ENCODE peak calls at places on chromosomes 16 and 17, in nine cellular contexts. O is IMR-90, K is endothelial cell, S is BJ, J is A549, Z is adrenal gland, U is fibroblast of villous mesenchyme, X is left lung, B is GM10248. M is an unnamed sample.

GRCh38 chr17:72421128-72422092 is 300.6 kb downstream of the SOX9 start:
- DNase-seq in O (peak), K (no peak), S (peak), J (peak), Z (no peak), U (peak), X (peak), B (peak), M (no peak)

GRCh38 chr17:57782642-57783337 is 37.7 kb upstream of the CCDC182 start:
- DNase-seq in O (no peak), K (no peak), S (no peak), J (no peak), Z (no peak), U (no peak), X (no peak), B (no peak), M (peak)

GRCh38 chr17:676060-676745 is 38.4 kb downstream of the VPS53 start:
- DNase-seq in O (peak), K (no peak), S (no peak), J (no peak), Z (peak), U (no peak), X (no peak), B (no peak), M (no peak)

GRCh38 chr17:50798424-50799344 is 31.4 kb upstream of the ANKRD40CL start:
- DNase-seq in O (no peak), K (no peak), S (no peak), J (no peak), Z (no peak), U (no peak), X (no peak), B (no peak), M (no peak)

GRCh38 chr17:46877466-46877865 is 26.1 kb downstream of the WNT9B start:
- DNase-seq in O (no peak), K (no peak), S (no peak), J (no peak), Z (no peak), U (no peak), X (no peak), B (no peak), M (no peak)

GRCh38 chr16:47565454-47565853 is 104.3 kb downstream of the PHKB start:
- DNase-seq in O (peak), K (no peak), S (no peak), J (no peak), Z (peak), U (peak), X (peak), B (no peak), M (no peak)

GRCh38 chr16:82609140-82609539 is 17.6 kb upstream of the CDH13 start:
- DNase-seq in O (no peak), K (no peak), S (no peak), J (no peak), Z (no peak), U (no peak), X (no peak), B (no peak), M (no peak)

GRCh38 chr17:76240461-76241204 is at the start of gene RNF157:
- DNase-seq in O (peak), K (peak), S (no peak), J (peak), Z (peak), U (peak), X (peak), B (peak), M (peak)

GRCh38 chr17:27513849-27514248 is 57.6 kb downstream of the KSR1 start:
- DNase-seq in O (no peak), K (no peak), S (no peak), J (no peak), Z (no peak), U (no peak), X (no peak), B (no peak), M (no peak)

GRCh38 chr16:25035494-25036405 is 20.6 kb upstream of the ARHGAP17 start:
- DNase-seq in O (peak), K (no peak), S (no peak), J (no peak), Z (no peak), U (peak), X (no peak), B (no peak), M (no peak)

GRCh38 chr17:4004517-4005295 is 40.5 kb upstream of the ATP2A3 start:
- DNase-seq in O (no peak), K (peak), S (no peak), J (peak), Z (no peak), U (peak), X (no peak), B (peak), M (peak)

GRCh38 chr17:47839899-47840741 is 953 bp downstream of the SCRN2 start:
- DNase-seq in O (no peak), K (no peak), S (no peak), J (no peak), Z (no peak), U (no peak), X (no peak), B (no peak), M (no peak)

GRCh38 chr16:6891486-6891885 is 441.2 kb upstream of the RBFOX1 start:
- DNase-seq in O (no peak), K (no peak), S (no peak), J (no peak), Z (no peak), U (no peak), X (no peak), B (no peak), M (no peak)

GRCh38 chr16:67528870-67529638 is 425 bp downstream of the RIPOR1 start:
- DNase-seq in O (peak), K (no peak), S (no peak), J (peak), Z (peak), U (peak), X (no peak), B (peak), M (peak)

GRCh38 chr16:28208131-28208530 is 3.6 kb downstream of the XPO6 start:
- DNase-seq in O (no peak), K (no peak), S (no peak), J (no peak), Z (no peak), U (no peak), X (no peak), B (no peak), M (no peak)

GRCh38 chr16:4894276-4895150 is 42.4 kb downstream of the PPL start:
- DNase-seq in O (no peak), K (no peak), S (no peak), J (peak), Z (no peak), U (no peak), X (no peak), B (no peak), M (no peak)

GRCh38 chr16:8859913-8860881 is 8.6 kb downstream of the CARHSP1 start:
- DNase-seq in O (peak), K (no peak), S (no peak), J (no peak), Z (no peak), U (peak), X (peak), B (no peak), M (no peak)

GRCh38 chr17:42133461-42134041 is 10.9 kb downstream of the HSPB9 start:
- DNase-seq in O (no peak), K (no peak), S (no peak), J (no peak), Z (no peak), U (no peak), X (no peak), B (peak), M (no peak)

GRCh38 chr17:49104511-49105074 is 28.0 kb upstream of the B4GALNT2 start:
- DNase-seq in O (peak), K (no peak), S (peak), J (no peak), Z (no peak), U (peak), X (no peak), B (no peak), M (no peak)

GRCh38 chr17:64736804-64737492 is 74.8 kb upstream of the SMURF2 start:
- DNase-seq in O (peak), K (peak), S (no peak), J (no peak), Z (peak), U (peak), X (no peak), B (no peak), M (no peak)

GRCh38 chr16:56814537-56815432 is 50.2 kb upstream of the SLC12A3 start:
- DNase-seq in O (no peak), K (no peak), S (no peak), J (peak), Z (no peak), U (no peak), X (no peak), B (no peak), M (no peak)

GRCh38 chr17:42027961-42028790 is 8.3 kb downstream of the NKIRAS2 start:
- DNase-seq in O (no peak), K (no peak), S (no peak), J (peak), Z (no peak), U (no peak), X (no peak), B (no peak), M (peak)

GRCh38 chr17:682150-682549 is 32.5 kb downstream of the VPS53 start:
- DNase-seq in O (no peak), K (no peak), S (no peak), J (no peak), Z (no peak), U (no peak), X (no peak), B (no peak), M (no peak)

GRCh38 chr17:57487552-57487951 is 231.2 kb downstream of the MSI2 start:
- DNase-seq in O (no peak), K (no peak), S (no peak), J (no peak), Z (no peak), U (no peak), X (no peak), B (no peak), M (no peak)

GRCh38 chr16:29909398-29909797 is 9.1 kb downstream of the ASPHD1 start:
- DNase-seq in O (peak), K (no peak), S (no peak), J (no peak), Z (no peak), U (peak), X (no peak), B (no peak), M (no peak)

GRCh38 chr17:40447148-40447644 is 3.9 kb downstream of the IGFBP4 start:
- DNase-seq in O (no peak), K (no peak), S (no peak), J (no peak), Z (no peak), U (no peak), X (no peak), B (no peak), M (no peak)

GRCh38 chr17:40442392-40443195 is 656 bp upstream of the IGFBP4 start:
- DNase-seq in O (peak), K (no peak), S (no peak), J (peak), Z (no peak), U (no peak), X (no peak), B (no peak), M (no peak)

GRCh38 chr17:40443196-40443987 is at the start of gene IGFBP4:
- DNase-seq in O (peak), K (peak), S (no peak), J (peak), Z (peak), U (peak), X (peak), B (peak), M (peak)

GRCh38 chr17:40445769-40446468 is 2.7 kb downstream of the IGFBP4 start:
- DNase-seq in O (peak), K (no peak), S (no peak), J (peak), Z (no peak), U (no peak), X (no peak), B (no peak), M (no peak)

GRCh38 chr17:40443988-40444899 is 994 bp downstream of the IGFBP4 start:
- DNase-seq in O (peak), K (no peak), S (no peak), J (no peak), Z (no peak), U (no peak), X (no peak), B (no peak), M (no peak)
- TF ChIP-seq CTCF in O (no peak), K (peak), S (no peak), J (no peak), Z (no peak), U (no peak), X (no peak), B (no peak), M (no peak)

DNA sequence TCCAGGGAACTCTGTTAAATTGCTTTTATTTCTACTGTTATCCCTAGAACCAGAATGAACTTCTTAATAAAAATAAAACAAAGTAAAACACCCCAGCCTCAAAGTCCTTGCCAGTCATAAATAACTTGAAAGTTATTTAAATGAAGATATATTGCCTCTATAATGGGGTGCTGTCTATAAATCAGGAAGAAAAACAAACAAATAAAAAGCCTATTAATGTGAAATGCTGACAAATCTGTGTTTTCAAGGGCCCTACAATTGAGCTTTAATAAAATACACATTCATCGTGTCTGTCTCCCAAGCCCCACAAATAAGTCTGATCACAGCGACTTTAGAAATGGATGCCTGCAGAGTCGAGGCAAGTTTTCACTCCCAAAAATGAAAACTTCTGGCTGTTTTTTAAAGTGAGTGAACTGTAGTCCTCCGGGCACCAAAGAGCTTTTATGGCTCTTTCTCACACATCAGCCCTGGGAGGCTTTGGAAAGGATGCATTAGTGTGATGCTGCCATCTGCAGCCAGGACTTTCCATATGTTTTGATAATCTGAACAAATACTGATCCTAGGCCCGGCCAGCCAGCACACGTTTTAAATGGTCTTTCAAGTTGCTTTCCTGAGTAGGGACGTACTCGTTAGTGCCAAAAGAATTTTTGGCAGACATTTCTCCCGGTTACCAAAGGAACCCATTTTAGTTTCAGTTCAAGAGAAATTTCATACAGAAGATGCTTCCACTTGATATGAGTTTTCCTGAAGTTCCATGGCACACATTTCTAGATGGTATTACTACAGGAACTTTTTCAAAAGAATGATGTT is 16.3 kb downstream of the NACA2 start:
- DNase-seq in O (peak), K (peak), S (no peak), J (peak), Z (no peak), U (peak), X (no peak), B (no peak), M (peak)
- TF ChIP-seq CTCF in O (peak), K (no peak), S (peak), J (peak), Z (no peak), U (peak), X (no peak), B (no peak), M (no peak)

GRCh38 chr16:23013484-23013883 is 135.8 kb downstream of the USP31 start:
- DNase-seq in O (peak), K (peak), S (no peak), J (no peak), Z (no peak), U (no peak), X (no peak), B (no peak), M (no peak)
- TF ChIP-seq CTCF in O (no peak), K (no peak), S (peak), J (peak), Z (no peak), U (peak), X (no peak), B (no peak), M (no peak)

GRCh38 chr17:32331243-32332040 is 10.5 kb downstream of the C17orf75 start:
- DNase-seq in O (no peak), K (no peak), S (no peak), J (no peak), Z (no peak), U (peak), X (no peak), B (no peak), M (no peak)

GRCh38 chr17:32335046-32335445 is 6.9 kb downstream of the C17orf75 start:
- DNase-seq in O (no peak), K (no peak), S (no peak), J (no peak), Z (no peak), U (no peak), X (no peak), B (no peak), M (no peak)

GRCh38 chr17:32330142-32330541 is 11.8 kb downstream of the C17orf75 start:
- DNase-seq in O (no peak), K (no peak), S (no peak), J (no peak), Z (no peak), U (no peak), X (no peak), B (no peak), M (no peak)

GRCh38 chr17:32333187-32333586 is 8.8 kb downstream of the C17orf75 start:
- DNase-seq in O (no peak), K (no peak), S (no peak), J (no peak), Z (no peak), U (no peak), X (no peak), B (no peak), M (no peak)

DNA sequence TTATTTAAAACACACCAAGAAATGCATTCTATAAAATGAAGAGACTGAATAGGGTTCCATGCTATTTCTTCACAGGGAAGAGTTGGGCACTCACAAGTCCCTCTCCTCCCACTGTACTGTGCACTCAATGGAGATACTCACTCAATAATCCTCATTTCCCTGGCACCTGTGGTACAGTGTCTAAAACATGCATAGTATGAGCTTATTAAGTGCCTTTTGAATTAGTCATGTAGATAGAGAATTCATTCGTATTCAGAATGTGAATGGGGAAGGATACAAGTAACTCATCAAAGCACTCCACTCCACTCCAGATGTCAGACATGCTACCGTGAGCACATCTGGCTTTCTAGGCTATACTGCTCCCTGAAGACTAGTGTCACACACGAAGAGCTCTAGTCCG is 6.3 kb downstream of the C17orf75 start:
- DNase-seq in O (peak), K (no peak), S (peak), J (no peak), Z (no peak), U (no peak), X (no peak), B (no peak), M (no peak)
- TF ChIP-seq CTCF in O (no peak), K (no peak), S (no peak), J (no peak), Z (no peak), U (no peak), X (no peak), B (no peak), M (no peak)

GRCh38 chr17:71084219-71084618 is 914.9 kb downstream of the KCNJ2 start:
- DNase-seq in O (peak), K (peak), S (no peak), J (peak), Z (peak), U (peak), X (no peak), B (no peak), M (peak)
- TF ChIP-seq CTCF in O (peak), K (peak), S (peak), J (peak), Z (peak), U (peak), X (peak), B (peak), M (peak)

GRCh38 chr17:6494239-6494941 is 50.1 kb downstream of the PIMREG start:
- DNase-seq in O (no peak), K (no peak), S (no peak), J (no peak), Z (no peak), U (no peak), X (peak), B (no peak), M (no peak)

GRCh38 chr17:6495450-6496115 is 51.3 kb downstream of the PIMREG start:
- DNase-seq in O (no peak), K (no peak), S (no peak), J (no peak), Z (no peak), U (no peak), X (no peak), B (no peak), M (no peak)

GRCh38 chr17:6496636-6497441 is 52.6 kb downstream of the PIMREG start:
- DNase-seq in O (no peak), K (no peak), S (no peak), J (no peak), Z (no peak), U (no peak), X (no peak), B (no peak), M (peak)

GRCh38 chr17:6497496-6498221 is 53.4 kb downstream of the PIMREG start:
- DNase-seq in O (no peak), K (no peak), S (no peak), J (no peak), Z (no peak), U (no peak), X (no peak), B (no peak), M (no peak)

DNA sequence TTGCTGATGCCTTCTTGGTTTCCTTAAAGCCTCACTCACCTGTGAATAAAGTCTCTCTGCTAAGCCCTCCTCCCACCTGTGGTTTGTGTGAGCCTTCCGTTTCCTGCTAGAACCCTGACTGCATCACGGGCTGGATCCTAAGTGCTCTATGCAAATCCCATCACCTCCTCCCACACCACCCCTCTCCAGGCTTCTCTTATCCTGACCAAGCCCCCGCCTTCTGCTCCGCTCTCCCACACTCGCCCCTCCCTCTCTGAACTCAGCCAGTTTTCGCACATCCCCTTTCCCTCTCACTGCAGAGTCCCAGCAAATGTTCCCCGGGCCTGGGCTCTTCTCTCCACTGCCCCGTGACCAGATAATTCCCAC is 51.8 kb downstream of the PIMREG start:
- DNase-seq in O (no peak), K (peak), S (no peak), J (no peak), Z (no peak), U (no peak), X (no peak), B (peak), M (peak)
- TF ChIP-seq CTCF in O (no peak), K (no peak), S (no peak), J (no peak), Z (no peak), U (no peak), X (no peak), B (no peak), M (no peak)

DNA sequence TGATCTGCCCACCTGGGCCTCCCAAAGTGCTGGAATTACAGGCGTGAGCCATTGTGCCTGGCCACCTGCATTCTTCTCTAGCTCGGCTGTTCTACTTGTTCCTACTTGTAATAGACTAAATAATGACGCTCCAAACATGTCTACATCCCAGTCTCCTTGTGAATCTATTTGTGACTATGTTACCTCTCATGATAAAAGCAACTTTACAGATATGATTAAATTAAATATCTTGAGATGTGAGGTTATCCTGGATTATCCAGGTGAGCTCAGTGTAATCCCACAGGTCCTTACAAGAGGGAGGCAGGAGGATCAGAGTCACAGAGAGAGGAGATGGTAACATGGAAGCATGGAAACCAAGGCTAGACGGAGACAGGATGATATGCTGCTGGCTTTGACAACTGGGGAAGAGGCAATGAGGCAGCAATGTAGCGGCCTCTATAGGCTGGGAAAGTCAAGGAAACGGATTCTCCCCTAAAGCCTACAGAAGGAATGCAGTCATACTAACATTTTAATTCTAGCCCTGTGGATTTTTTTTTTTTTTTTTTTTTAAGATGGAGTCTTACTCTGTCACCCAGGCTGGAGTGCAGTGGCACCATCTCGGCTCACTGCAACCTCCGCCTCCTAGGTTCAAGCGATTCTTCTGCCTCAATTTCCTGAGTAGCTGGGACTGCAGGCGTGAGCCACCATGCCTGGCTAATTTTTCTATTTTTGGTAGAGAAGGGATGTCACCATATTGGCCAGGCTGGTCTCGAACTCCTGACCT is 5.0 kb upstream of the LASP1 start:
- DNase-seq in O (peak), K (no peak), S (no peak), J (no peak), Z (no peak), U (peak), X (no peak), B (no peak), M (no peak)
- TF ChIP-seq CTCF in O (peak), K (no peak), S (peak), J (peak), Z (no peak), U (peak), X (no peak), B (no peak), M (no peak)

M was measured in glutamatergic neuron.